ENCODE peak calls at places on chromosomes 13 and 19, in eight cellular contexts. D is cardiac muscle cell, H is choroid plexus epithelial cell, C is left ventricle myocardium inferior, S is Peyer's patch, Y is cardiac fibroblast, F is tibial artery, B is fibroblast of pulmonary artery. E is an unnamed sample.

GRCh38 chr13:106318941-106319411 is 216.5 kb downstream of the EFNB2 start:
- DNase-seq in D (no peak), H (peak; percentile 98), C (no peak), S (no peak), Y (peak; percentile 95), F (no peak), B (peak; percentile 97), E (no peak)

GRCh38 chr19:13842294-13843103 is 34.4 kb upstream of the NANOS3 start:
- DNase-seq in D (peak; percentile 72), H (peak; percentile 78), C (peak; percentile 91), S (peak; percentile 88), Y (peak; percentile 77), F (peak; percentile 94), B (peak; percentile 77), E (peak; percentile 97)

GRCh38 chr19:29927944-29928669 is 13.9 kb upstream of the URI1 start:
- DNase-seq in D (peak; percentile 29), H (no peak), C (no peak), S (no peak), Y (no peak), F (no peak), B (no peak), E (peak; percentile 37)

GRCh38 chr13:113044431-113045114 is 61.0 kb upstream of the F7 start:
- DNase-seq in D (no peak), H (no peak), C (no peak), S (no peak), Y (no peak), F (no peak), B (no peak), E (peak; percentile 41)

GRCh38 chr19:15284896-15285295 is 47.4 kb downstream of the BRD4 start:
- DNase-seq in D (no peak), H (no peak), C (no peak), S (no peak), Y (no peak), F (no peak), B (no peak), E (no peak)

GRCh38 chr19:2422951-2423880 is 4.2 kb downstream of the TIMM13 start:
- DNase-seq in D (no peak), H (no peak), C (no peak), S (no peak), Y (no peak), F (no peak), B (no peak), E (no peak)

GRCh38 chr13:29065142-29065541 is 245.0 kb downstream of the MTUS2 start:
- DNase-seq in D (no peak), H (no peak), C (no peak), S (no peak), Y (no peak), F (no peak), B (no peak), E (no peak)

GRCh38 chr19:17686027-17686511 is 2.1 kb downstream of the UNC13A start:
- DNase-seq in D (no peak), H (peak; percentile 10), C (no peak), S (no peak), Y (no peak), F (no peak), B (peak; percentile 20), E (no peak)

GRCh38 chr19:30693179-30693578 is 321.0 kb downstream of the ZNF536 start:
- DNase-seq in D (no peak), H (no peak), C (no peak), S (no peak), Y (no peak), F (no peak), B (no peak), E (no peak)

GRCh38 chr13:106616729-106617128 is 48.8 kb upstream of the ARGLU1 start:
- DNase-seq in D (no peak), H (no peak), C (no peak), S (no peak), Y (no peak), F (no peak), B (no peak), E (no peak)

GRCh38 chr13:90846956-90847355 is 500.5 kb upstream of the MIR17HG start:
- DNase-seq in D (no peak), H (no peak), C (no peak), S (no peak), Y (no peak), F (no peak), B (no peak), E (no peak)

GRCh38 chr13:57630661-57631606 is 610 bp upstream of the PCDH17 start:
- DNase-seq in D (peak; percentile 30), H (no peak), C (no peak), S (no peak), Y (peak; percentile 46), F (no peak), B (no peak), E (no peak)

GRCh38 chr13:90591927-90592268 is 755.6 kb upstream of the MIR17HG start:
- DNase-seq in D (no peak), H (no peak), C (no peak), S (no peak), Y (no peak), F (no peak), B (peak; percentile 4), E (no peak)

GRCh38 chr19:38478273-38478971 is 44.9 kb downstream of the RYR1 start:
- DNase-seq in D (peak; percentile 4), H (peak; percentile 11), C (no peak), S (no peak), Y (peak; percentile 7), F (no peak), B (peak; percentile 6), E (no peak)

GRCh38 chr13:30002577-30002976 is 152.2 kb upstream of the UBL3 start:
- DNase-seq in D (no peak), H (peak; percentile 56), C (no peak), S (no peak), Y (peak; percentile 65), F (no peak), B (peak; percentile 42), E (no peak)

GRCh38 chr13:40670307-40670706 is 3.9 kb upstream of the FOXO1 start:
- DNase-seq in D (no peak), H (no peak), C (no peak), S (no peak), Y (no peak), F (no peak), B (no peak), E (no peak)

GRCh38 chr13:40666905-40667621 is 622 bp upstream of the FOXO1 start:
- DNase-seq in D (peak; percentile 86), H (no peak), C (peak; percentile 36), S (peak; percentile 67), Y (no peak), F (peak; percentile 75), B (no peak), E (peak; percentile 87)

GRCh38 chr13:40667622-40667978 is 1.2 kb upstream of the FOXO1 start:
- DNase-seq in D (no peak), H (no peak), C (no peak), S (peak; percentile 55), Y (no peak), F (peak; percentile 71), B (no peak), E (no peak)

GRCh38 chr13:40666058-40666904 is at the start of gene FOXO1:
- DNase-seq in D (peak; percentile 91), H (peak; percentile 93), C (peak; percentile 94), S (peak; percentile 93), Y (peak; percentile 78), F (peak; percentile 95), B (peak; percentile 87), E (peak; percentile 96)

DNA sequence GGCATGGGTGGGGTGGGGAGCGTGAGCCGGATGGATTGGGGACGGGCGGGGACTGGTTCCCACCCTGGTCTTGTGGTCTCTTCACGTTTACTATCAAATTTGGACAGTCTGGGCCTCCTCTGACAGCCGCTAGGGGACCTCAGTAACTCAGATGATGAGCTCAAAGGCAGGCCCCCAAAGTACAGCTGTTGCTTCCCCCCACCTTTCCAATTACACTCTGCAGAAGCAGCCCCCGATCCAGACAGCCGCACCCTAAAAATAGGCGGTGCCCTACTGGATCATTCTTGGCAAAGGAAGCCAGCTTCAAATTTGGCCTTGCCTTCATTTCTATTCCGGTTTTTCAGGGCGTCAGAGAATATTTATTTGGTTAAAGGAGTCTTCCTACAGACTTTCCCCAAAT is 1.9 kb upstream of the FOXO1 start:
- DNase-seq in D (no peak), H (no peak), C (peak; percentile 62), S (peak; percentile 55), Y (peak; percentile 36), F (peak; percentile 73), B (no peak), E (no peak)
- H3K4me3 ChIP-seq in D (no peak overlapping the region), H (no peak overlapping the region), C (peak overlapping the region; percentile 95), S (no peak overlapping the region), Y (no peak overlapping the region), F (no peak overlapping the region), B (no peak overlapping the region), E (no peak overlapping the region)

DNA sequence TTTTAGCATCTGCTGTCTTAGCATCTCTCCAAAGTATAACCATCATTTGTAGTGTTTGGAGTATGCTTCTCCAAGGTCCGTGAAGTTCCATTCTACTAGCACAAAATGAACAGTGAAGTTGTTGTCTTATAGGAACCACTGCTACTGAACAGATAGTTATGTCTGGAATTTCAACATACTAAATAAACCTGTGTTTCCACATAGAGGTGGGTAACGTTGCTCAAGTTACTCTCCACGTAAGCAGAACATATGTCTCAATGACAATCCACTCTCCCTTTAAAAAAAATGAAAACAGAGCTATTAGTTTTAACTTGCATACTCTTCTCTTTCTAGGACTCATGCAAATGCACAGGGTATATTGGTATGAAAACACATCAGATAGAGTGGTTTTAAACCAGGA is 184.3 kb upstream of the TRPC4 start:
- DNase-seq in D (no peak), H (no peak), C (no peak), S (no peak), Y (no peak), F (no peak), B (no peak), E (no peak)
- H3K4me3 ChIP-seq in D (no peak overlapping the region), H (no peak overlapping the region), C (no peak overlapping the region), S (no peak overlapping the region), Y (no peak overlapping the region), F (no peak overlapping the region), B (no peak overlapping the region), E (no peak overlapping the region)

GRCh38 chr13:49214917-49215376 is 5.2 kb upstream of the MLNR start:
- DNase-seq in D (no peak), H (peak; percentile 22), C (no peak), S (peak; percentile 61), Y (peak; percentile 60), F (no peak), B (peak; percentile 66), E (no peak)
- H3K4me3 ChIP-seq in D (no peak overlapping the region), H (no peak overlapping the region), C (no peak overlapping the region), S (no peak overlapping the region), Y (no peak overlapping the region), F (no peak overlapping the region), B (no peak overlapping the region), E (no peak overlapping the region)

DNA sequence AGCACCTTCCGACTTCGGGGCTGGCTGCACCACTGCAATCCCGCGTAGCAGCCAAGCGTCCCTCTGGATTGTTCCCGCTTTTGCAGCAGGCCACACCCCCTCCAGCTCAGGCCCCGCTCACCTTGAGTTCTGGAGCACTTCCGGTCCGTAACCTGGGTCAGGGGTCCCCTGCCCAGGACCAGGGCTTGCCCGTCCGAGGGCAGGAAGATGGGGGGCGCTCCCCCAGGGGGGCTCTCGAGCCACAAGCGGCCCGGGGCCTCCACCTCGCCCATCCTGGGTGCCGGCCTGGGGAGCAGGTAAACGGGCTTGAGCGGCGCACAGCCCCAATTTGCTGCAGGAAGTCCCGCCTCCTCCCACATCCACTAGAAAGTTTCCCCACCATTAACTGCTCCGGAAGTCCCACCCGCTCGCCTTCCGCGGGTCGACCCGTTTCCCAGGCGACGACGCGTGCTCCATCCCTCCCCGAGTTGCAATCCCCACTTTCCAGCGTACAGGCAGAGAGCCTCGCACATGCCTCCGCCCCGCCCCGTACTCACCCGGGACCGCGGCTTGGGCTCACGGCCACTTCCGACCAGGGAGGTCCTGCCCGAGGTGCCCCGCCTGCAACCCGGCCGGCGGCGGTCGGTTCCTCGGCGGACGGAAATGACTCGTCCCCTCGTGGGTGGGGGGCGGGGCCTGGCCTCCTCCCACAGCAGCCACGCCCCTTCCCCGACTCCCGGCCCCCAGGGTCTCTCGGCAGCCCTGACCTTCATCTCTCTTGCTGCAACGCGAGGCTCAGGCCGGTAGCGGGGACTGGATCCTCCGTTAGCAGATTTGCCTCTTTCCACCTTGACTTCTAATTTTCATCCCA is at the start of gene PNKP:
- DNase-seq in D (peak; percentile 94), H (peak; percentile 92), C (peak; percentile 91), S (peak; percentile 94), Y (peak; percentile 88), F (peak; percentile 96), B (peak; percentile 94), E (peak; percentile 98)
- H3K4me3 ChIP-seq in D (peak within 1 kb of the TSS; percentile 72), H (peak within 1 kb of the TSS; percentile 90), C (peak within 1 kb of the TSS; percentile 74), S (peak within 1 kb of the TSS; percentile 67), Y (peak within 1 kb of the TSS; percentile 81), F (peak within 1 kb of the TSS; percentile 63), B (peak within 1 kb of the TSS; percentile 84), E (peak within 1 kb of the TSS; percentile 79)

E was measured in kidney.